ENCODE peak calls at places on chromosomes 4 and X, in ten cellular contexts. R is uterus, N is heart left ventricle, C is IMR-90, B is right lobe of liver, L is ovary, E is transverse colon, X is gastrocnemius medialis, T is Peyer's patch, H is stomach. J is an unnamed sample.

GRCh38 chrX:116436358-116436816 is at the start of gene SLC6A14:
- DNase-seq in T (peak; percentile 50), L (no peak), E (peak; percentile 16), C (no peak), X (no peak), B (no peak), R (no peak), H (peak; percentile 40), N (no peak), J (peak; percentile 65)

GRCh38 chr4:152273343-152273742 is 262.5 kb downstream of the FBXW7 start:
- DNase-seq in X (no peak), L (no peak), N (no peak), T (no peak), E (no peak), R (no peak), C (peak; percentile 4), B (no peak), H (no peak), J (no peak)

GRCh38 chr4:64388252-64388651 is 21.0 kb downstream of the TECRL start:
- DNase-seq in E (no peak), R (no peak), N (no peak), B (no peak), H (no peak), T (no peak), X (no peak), C (no peak), L (no peak), J (no peak)

GRCh38 chr4:15238720-15239119 is 189.1 kb upstream of the C1QTNF7 start:
- DNase-seq in N (peak; percentile 32), R (no peak), E (no peak), C (peak; percentile 63), X (no peak), H (no peak), B (no peak), T (no peak), L (no peak), J (no peak)

GRCh38 chr4:168711197-168712120 is 214.6 kb downstream of the PALLD start:
- DNase-seq in L (peak; percentile 30), R (peak; percentile 46), X (no peak), T (no peak), E (no peak), C (peak; percentile 44), H (no peak), B (no peak), N (no peak), J (no peak)

GRCh38 chr4:35966558-35966957 is 277.8 kb downstream of the ARAP2 start:
- DNase-seq in T (no peak), B (no peak), X (no peak), N (no peak), C (no peak), E (no peak), R (no peak), L (no peak), H (no peak), J (no peak)

GRCh38 chr4:121277194-121278105 is 103.4 kb downstream of the QRFPR start:
- DNase-seq in B (no peak), E (peak; percentile 16), N (no peak), R (no peak), L (no peak), T (no peak), H (no peak), X (no peak), C (no peak), J (no peak)

GRCh38 chr4:117466388-117466787 is 381.0 kb upstream of the TRAM1L1 start:
- DNase-seq in B (no peak), C (no peak), L (no peak), N (no peak), T (no peak), E (no peak), H (no peak), R (no peak), X (no peak), J (no peak)

GRCh38 chr4:40720931-40721330 is 28.8 kb upstream of the NSUN7 start:
- DNase-seq in T (no peak), L (no peak), R (no peak), E (no peak), N (no peak), C (no peak), H (no peak), X (no peak), B (no peak), J (no peak)

GRCh38 chr4:32569844-32570243 is 1849.7 kb downstream of the PCDH7 start:
- DNase-seq in T (no peak), X (no peak), L (no peak), E (no peak), N (no peak), B (no peak), H (no peak), C (no peak), R (no peak), J (no peak)

GRCh38 chr4:77917601-77918000 is 55.0 kb downstream of the MRPL1 start:
- DNase-seq in T (no peak), N (no peak), X (no peak), R (no peak), H (no peak), L (no peak), B (no peak), C (no peak), E (peak; percentile 12), J (no peak)

GRCh38 chr4:3527101-3527913 is 4.9 kb downstream of the LRPAP1 start:
- DNase-seq in H (no peak), B (no peak), L (no peak), T (no peak), X (no peak), R (no peak), C (no peak), E (no peak), N (no peak), J (no peak)

DNA sequence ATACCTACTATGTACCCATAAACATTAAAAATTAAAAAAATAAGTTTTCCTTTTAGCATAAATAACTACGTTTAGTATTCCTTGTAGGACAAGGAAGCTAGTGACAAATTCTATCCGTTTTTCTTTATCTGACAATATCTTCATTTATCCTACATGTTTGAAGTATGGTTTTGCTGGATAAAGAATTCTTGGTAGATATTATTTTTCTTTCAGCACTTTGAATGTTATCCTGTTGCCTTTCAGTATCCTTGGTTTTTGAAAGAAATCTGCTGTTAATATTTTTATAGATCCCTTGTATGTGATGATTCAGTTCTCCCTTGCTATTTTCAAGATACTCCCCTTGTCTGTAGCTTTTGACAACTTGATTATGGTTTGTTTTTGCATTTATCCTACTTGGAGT is 76.6 kb downstream of the CASK start:
- DNase-seq in B (no peak), T (no peak), N (no peak), R (no peak), X (no peak), C (no peak), H (no peak), E (no peak), L (no peak), J (no peak)
- H3K27me3 ChIP-seq in B (no peaks in the 10 kb centered on the region), T (no peaks in the 10 kb centered on the region), N (no peaks in the 10 kb centered on the region), R (no peaks in the 10 kb centered on the region), X (no peaks in the 10 kb centered on the region), C (no peaks in the 10 kb centered on the region), H (no peaks in the 10 kb centered on the region), E (no peaks in the 10 kb centered on the region), L (no peaks in the 10 kb centered on the region), J (no peaks in the 10 kb centered on the region)

GRCh38 chr4:139177888-139178609 is 1.0 kb upstream of the ELF2 start:
- DNase-seq in E (peak; percentile 96), X (peak; percentile 93), C (peak; percentile 91), R (peak; percentile 95), H (peak; percentile 96), B (peak; percentile 98), L (peak; percentile 91), N (peak; percentile 96), T (peak; percentile 97), J (peak; percentile 96)

GRCh38 chr4:139176299-139177048 is 544 bp downstream of the ELF2 start:
- DNase-seq in C (peak; percentile 79), R (peak; percentile 81), L (peak; percentile 76), N (peak; percentile 89), H (peak; percentile 91), E (peak; percentile 84), B (peak; percentile 91), T (peak; percentile 86), X (peak; percentile 80), J (peak; percentile 92)

GRCh38 chr4:139175647-139176298 is 1.2 kb downstream of the ELF2 start:
- DNase-seq in T (no peak), N (peak; percentile 69), B (no peak), L (no peak), R (no peak), X (no peak), E (no peak), H (no peak), C (peak; percentile 41), J (no peak)

GRCh38 chr4:139171878-139172691 is 4.9 kb downstream of the ELF2 start:
- DNase-seq in T (no peak), R (no peak), B (no peak), X (no peak), C (peak; percentile 55), E (no peak), L (no peak), N (no peak), H (no peak), J (no peak)

GRCh38 chr4:139177049-139177887 is at the start of gene ELF2:
- DNase-seq in R (peak; percentile 92), C (peak; percentile 84), B (peak; percentile 97), N (peak; percentile 97), E (peak; percentile 95), T (peak; percentile 94), X (peak; percentile 95), L (peak; percentile 92), H (peak; percentile 94), J (peak; percentile 96)
- TF ChIP-seq POLR2A in R (no peak), C (peak; percentile 52), B (no peak), N (peak; percentile 11), E (no peak), T (peak; percentile 30), X (peak; percentile 50), L (no peak), H (no peak), J (no peak)

DNA sequence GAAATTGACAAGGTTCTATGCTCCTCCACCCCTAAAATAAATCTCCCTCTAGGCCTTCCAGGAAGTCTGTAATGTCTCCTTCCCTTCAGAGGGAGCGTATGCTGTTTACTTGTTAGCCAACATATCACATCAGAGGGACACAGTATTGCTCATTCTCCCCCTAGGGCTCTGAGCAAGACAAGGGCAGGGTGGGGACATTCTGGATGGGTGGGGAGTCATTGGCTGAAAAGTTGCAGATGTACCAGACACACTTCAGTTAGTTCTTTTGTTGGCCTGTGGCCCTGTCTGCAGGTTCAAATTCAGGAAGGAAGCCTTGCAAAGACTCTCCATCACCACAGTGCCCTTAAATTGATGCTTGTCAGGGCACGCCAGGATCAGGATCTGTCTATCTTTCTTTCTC is 106.3 kb upstream of the TEX13D start:
- DNase-seq in B (no peak), R (no peak), N (no peak), L (no peak), T (no peak), E (no peak), H (no peak), C (no peak), X (no peak), J (no peak)
- H3K27me3 ChIP-seq in B (no peaks in the 10 kb centered on the region), R (no peaks in the 10 kb centered on the region), N (no peaks in the 10 kb centered on the region), L (no peaks in the 10 kb centered on the region), T (no peaks in the 10 kb centered on the region), E (no peaks in the 10 kb centered on the region), H (no peaks in the 10 kb centered on the region), C (no peaks in the 10 kb centered on the region), X (no peaks in the 10 kb centered on the region), J (no peaks in the 10 kb centered on the region)

DNA sequence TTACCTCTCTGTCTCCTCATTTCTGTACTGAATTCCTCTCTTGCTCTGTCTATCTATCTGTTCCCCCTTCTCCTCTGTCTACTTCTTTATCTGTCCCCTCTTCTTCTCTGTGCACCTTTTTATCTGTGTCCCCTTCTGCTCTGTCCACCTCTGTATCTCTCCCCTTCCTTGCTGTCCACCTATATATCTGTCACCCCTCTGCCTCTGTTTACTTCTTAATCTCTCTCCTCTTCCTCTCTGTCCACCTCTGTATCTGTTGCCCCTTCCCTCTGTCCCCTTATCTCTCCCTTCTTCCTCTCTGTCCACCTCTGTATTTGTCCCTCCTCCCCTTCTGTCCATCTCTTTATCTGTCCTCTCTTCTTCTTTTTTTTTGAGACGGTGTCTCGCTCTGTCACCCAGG is 8.9 kb downstream of the CCDC22 start:
- DNase-seq in L (no peak), B (no peak), X (no peak), N (no peak), R (no peak), C (no peak), T (no peak), H (no peak), E (no peak), J (no peak)
- TF ChIP-seq POLR2A in L (no peak), B (no peak), X (no peak), N (no peak), R (no peak), C (no peak), T (no peak), H (no peak), E (no peak), J (no peak)

J was measured in suprapubic skin.